ENCODE peak calls at places on chromosomes 4 and X, in ten cellular contexts. One of them, this sample, is unnamed.

GRCh38 chr4:18390655-18391369 is 369.3 kb upstream of the LCORL start:
- DNase-seq in astrocyte of the cerebellum: peak
- DNase-seq in neural progenitor cell: no peak
- DNase-seq in heart right ventricle: no peak
- DNase-seq in HepG2: no peak
- DNase-seq in pancreas: no peak
- DNase-seq in MCF 10A: peak
- DNase-seq in astrocyte: no peak
- DNase-seq in WTC11: no peak
- DNase-seq in PC-3: no peak
- DNase-seq in this sample: peak

GRCh38 chr4:122224348-122224747 is 72.2 kb downstream of the BLTP1 start:
- DNase-seq in astrocyte of the cerebellum: peak
- DNase-seq in neural progenitor cell: peak
- DNase-seq in heart right ventricle: peak
- DNase-seq in HepG2: no peak
- DNase-seq in pancreas: no peak
- DNase-seq in MCF 10A: peak
- DNase-seq in astrocyte: no peak
- DNase-seq in WTC11: peak
- DNase-seq in PC-3: peak
- DNase-seq in this sample: no peak

GRCh38 chr4:1522606-1523005 is 116.4 kb upstream of the NKX1-1 start:
- DNase-seq in astrocyte of the cerebellum: no peak
- DNase-seq in neural progenitor cell: no peak
- DNase-seq in heart right ventricle: no peak
- DNase-seq in HepG2: no peak
- DNase-seq in pancreas: peak
- DNase-seq in MCF 10A: no peak
- DNase-seq in astrocyte: no peak
- DNase-seq in WTC11: peak
- DNase-seq in PC-3: no peak
- DNase-seq in this sample: no peak

GRCh38 chr4:183182873-183183725 is 84.0 kb downstream of the WWC2 start:
- DNase-seq in astrocyte of the cerebellum: peak
- DNase-seq in neural progenitor cell: peak
- DNase-seq in heart right ventricle: peak
- DNase-seq in HepG2: peak
- DNase-seq in pancreas: no peak
- DNase-seq in MCF 10A: peak
- DNase-seq in astrocyte: peak
- DNase-seq in WTC11: peak
- DNase-seq in PC-3: peak
- DNase-seq in this sample: peak

GRCh38 chr4:48047421-48047844 is 30.9 kb downstream of the NIPAL1 start:
- DNase-seq in astrocyte of the cerebellum: no peak
- DNase-seq in neural progenitor cell: no peak
- DNase-seq in heart right ventricle: no peak
- DNase-seq in HepG2: no peak
- DNase-seq in pancreas: no peak
- DNase-seq in MCF 10A: no peak
- DNase-seq in astrocyte: no peak
- DNase-seq in WTC11: no peak
- DNase-seq in PC-3: no peak
- DNase-seq in this sample: no peak

GRCh38 chr4:169070895-169071218 is 60.8 kb upstream of the CBR4 start:
- DNase-seq in astrocyte of the cerebellum: no peak
- DNase-seq in neural progenitor cell: no peak
- DNase-seq in heart right ventricle: no peak
- DNase-seq in HepG2: peak
- DNase-seq in pancreas: no peak
- DNase-seq in MCF 10A: peak
- DNase-seq in astrocyte: peak
- DNase-seq in WTC11: no peak
- DNase-seq in PC-3: peak
- DNase-seq in this sample: no peak

GRCh38 chr4:183343730-183344129 is 21.5 kb upstream of the CLDN24 start:
- DNase-seq in astrocyte of the cerebellum: no peak
- DNase-seq in neural progenitor cell: no peak
- DNase-seq in heart right ventricle: no peak
- DNase-seq in HepG2: no peak
- DNase-seq in pancreas: no peak
- DNase-seq in MCF 10A: no peak
- DNase-seq in astrocyte: no peak
- DNase-seq in WTC11: no peak
- DNase-seq in PC-3: no peak
- DNase-seq in this sample: no peak

GRCh38 chr4:153274967-153275366 is 69.5 kb upstream of the MND1 start:
- DNase-seq in astrocyte of the cerebellum: no peak
- DNase-seq in neural progenitor cell: no peak
- DNase-seq in heart right ventricle: no peak
- DNase-seq in HepG2: no peak
- DNase-seq in pancreas: no peak
- DNase-seq in MCF 10A: peak
- DNase-seq in astrocyte: no peak
- DNase-seq in WTC11: no peak
- DNase-seq in PC-3: no peak
- DNase-seq in this sample: no peak

GRCh38 chr4:67198757-67199156 is 346.5 kb downstream of the CENPC start:
- DNase-seq in astrocyte of the cerebellum: peak
- DNase-seq in neural progenitor cell: no peak
- DNase-seq in heart right ventricle: no peak
- DNase-seq in HepG2: no peak
- DNase-seq in pancreas: no peak
- DNase-seq in MCF 10A: peak
- DNase-seq in astrocyte: peak
- DNase-seq in WTC11: no peak
- DNase-seq in PC-3: peak
- DNase-seq in this sample: peak

GRCh38 chr4:87014284-87014782 is 79.5 kb downstream of the AFF1 start:
- DNase-seq in astrocyte of the cerebellum: no peak
- DNase-seq in neural progenitor cell: no peak
- DNase-seq in heart right ventricle: no peak
- DNase-seq in HepG2: no peak
- DNase-seq in pancreas: no peak
- DNase-seq in MCF 10A: no peak
- DNase-seq in astrocyte: peak
- DNase-seq in WTC11: no peak
- DNase-seq in PC-3: peak
- DNase-seq in this sample: no peak

GRCh38 chr4:123193802-123194201 is 202.8 kb upstream of the SPRY1 start:
- DNase-seq in astrocyte of the cerebellum: no peak
- DNase-seq in neural progenitor cell: no peak
- DNase-seq in heart right ventricle: no peak
- DNase-seq in HepG2: no peak
- DNase-seq in pancreas: no peak
- DNase-seq in MCF 10A: no peak
- DNase-seq in astrocyte: no peak
- DNase-seq in WTC11: no peak
- DNase-seq in PC-3: no peak
- DNase-seq in this sample: no peak

GRCh38 chr4:138953962-138954371 is 61.6 kb upstream of the NOCT start:
- DNase-seq in astrocyte of the cerebellum: peak
- DNase-seq in neural progenitor cell: no peak
- DNase-seq in heart right ventricle: peak
- DNase-seq in HepG2: no peak
- DNase-seq in pancreas: no peak
- DNase-seq in MCF 10A: peak
- DNase-seq in astrocyte: peak
- DNase-seq in WTC11: no peak
- DNase-seq in PC-3: peak
- DNase-seq in this sample: peak

GRCh38 chr4:183987987-183988392 is 82.9 kb downstream of the STOX2 start:
- DNase-seq in astrocyte of the cerebellum: peak
- DNase-seq in neural progenitor cell: peak
- DNase-seq in heart right ventricle: peak
- DNase-seq in HepG2: peak
- DNase-seq in pancreas: no peak
- DNase-seq in MCF 10A: peak
- DNase-seq in astrocyte: peak
- DNase-seq in WTC11: no peak
- DNase-seq in PC-3: peak
- DNase-seq in this sample: peak

GRCh38 chr4:7153711-7154110 is 38.6 kb upstream of the SORCS2 start:
- DNase-seq in astrocyte of the cerebellum: no peak
- DNase-seq in neural progenitor cell: no peak
- DNase-seq in heart right ventricle: no peak
- DNase-seq in HepG2: no peak
- DNase-seq in pancreas: peak
- DNase-seq in MCF 10A: no peak
- DNase-seq in astrocyte: no peak
- DNase-seq in WTC11: no peak
- DNase-seq in PC-3: no peak
- DNase-seq in this sample: no peak

GRCh38 chr4:82097504-82097903 is 276.3 kb downstream of the HNRNPD start:
- DNase-seq in astrocyte of the cerebellum: peak
- DNase-seq in neural progenitor cell: no peak
- DNase-seq in heart right ventricle: no peak
- DNase-seq in HepG2: no peak
- DNase-seq in pancreas: no peak
- DNase-seq in MCF 10A: peak
- DNase-seq in astrocyte: peak
- DNase-seq in WTC11: no peak
- DNase-seq in PC-3: no peak
- DNase-seq in this sample: no peak

GRCh38 chrX:115624916-115625315 is 63.9 kb downstream of the PLS3 start:
- DNase-seq in astrocyte of the cerebellum: no peak
- DNase-seq in neural progenitor cell: no peak
- DNase-seq in heart right ventricle: no peak
- DNase-seq in HepG2: no peak
- DNase-seq in pancreas: no peak
- DNase-seq in MCF 10A: no peak
- DNase-seq in astrocyte: no peak
- DNase-seq in WTC11: no peak
- DNase-seq in PC-3: no peak
- DNase-seq in this sample: no peak

DNA sequence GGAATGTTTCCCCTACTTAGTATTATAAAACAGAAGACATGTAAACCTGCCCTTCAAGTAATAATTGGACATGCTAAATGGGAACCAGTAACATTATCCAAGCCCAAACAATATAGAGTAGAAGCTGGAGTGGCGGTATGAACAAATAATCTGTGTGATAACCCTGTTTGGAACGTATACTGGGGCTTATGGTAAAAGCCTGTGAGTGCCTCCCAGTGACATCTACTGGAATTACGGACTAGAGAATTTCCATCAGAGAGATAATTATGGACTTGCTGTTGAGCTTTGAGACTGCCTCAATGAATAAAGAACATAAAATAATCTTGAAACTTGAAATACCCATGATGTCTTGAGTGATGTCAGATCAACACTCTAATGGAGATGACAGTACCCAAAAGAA is 406.3 kb upstream of the GRIA3 start:
- DNase-seq in astrocyte of the cerebellum: no peak
- DNase-seq in neural progenitor cell: no peak
- DNase-seq in heart right ventricle: no peak
- DNase-seq in HepG2: no peak
- DNase-seq in pancreas: no peak
- DNase-seq in MCF 10A: peak
- DNase-seq in astrocyte: no peak
- DNase-seq in WTC11: no peak
- DNase-seq in PC-3: no peak
- DNase-seq in this sample: no peak
- TF ChIP-seq CTCF in astrocyte of the cerebellum: no peak
- TF ChIP-seq CTCF in neural progenitor cell: peak
- TF ChIP-seq CTCF in heart right ventricle: no peak
- TF ChIP-seq CTCF in HepG2: no peak
- TF ChIP-seq CTCF in pancreas: no peak
- TF ChIP-seq CTCF in MCF 10A: no peak
- TF ChIP-seq CTCF in astrocyte: no peak
- TF ChIP-seq CTCF in WTC11: no peak
- TF ChIP-seq CTCF in PC-3: peak
- TF ChIP-seq CTCF in this sample: no peak

GRCh38 chrX:77114501-77114900 is 332.7 kb upstream of the FGF16 start:
- DNase-seq in astrocyte of the cerebellum: no peak
- DNase-seq in neural progenitor cell: no peak
- DNase-seq in heart right ventricle: no peak
- DNase-seq in HepG2: no peak
- DNase-seq in pancreas: no peak
- DNase-seq in MCF 10A: no peak
- DNase-seq in astrocyte: no peak
- DNase-seq in WTC11: no peak
- DNase-seq in PC-3: no peak
- DNase-seq in this sample: no peak
- TF ChIP-seq CTCF in astrocyte of the cerebellum: no peak
- TF ChIP-seq CTCF in neural progenitor cell: peak
- TF ChIP-seq CTCF in heart right ventricle: no peak
- TF ChIP-seq CTCF in HepG2: peak
- TF ChIP-seq CTCF in pancreas: no peak
- TF ChIP-seq CTCF in MCF 10A: no peak
- TF ChIP-seq CTCF in astrocyte: no peak
- TF ChIP-seq CTCF in WTC11: no peak
- TF ChIP-seq CTCF in PC-3: no peak
- TF ChIP-seq CTCF in this sample: no peak

DNA sequence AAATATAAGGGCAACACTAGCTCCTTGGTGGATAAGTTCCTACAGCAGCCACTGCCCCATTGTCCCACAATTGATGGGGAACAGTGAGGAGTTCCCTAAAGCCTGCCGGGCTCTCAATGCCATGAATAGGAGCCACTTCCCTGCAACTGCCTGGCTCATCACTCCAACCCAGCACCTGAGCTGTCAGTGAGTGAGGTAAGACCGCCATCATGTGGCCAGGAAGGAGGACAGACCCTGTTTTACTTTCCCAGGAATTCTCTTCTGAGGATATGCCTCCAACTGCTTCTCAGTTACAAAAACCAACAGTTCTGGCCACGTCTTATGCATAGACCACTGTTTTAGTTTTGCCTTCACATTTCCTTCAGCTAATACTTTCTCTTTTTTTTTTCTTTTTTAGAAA is 45.5 kb downstream of the SRPX start:
- DNase-seq in astrocyte of the cerebellum: no peak
- DNase-seq in neural progenitor cell: peak
- DNase-seq in heart right ventricle: no peak
- DNase-seq in HepG2: peak
- DNase-seq in pancreas: no peak
- DNase-seq in MCF 10A: peak
- DNase-seq in astrocyte: peak
- DNase-seq in WTC11: peak
- DNase-seq in PC-3: peak
- DNase-seq in this sample: no peak
- TF ChIP-seq CTCF in astrocyte of the cerebellum: peak
- TF ChIP-seq CTCF in neural progenitor cell: peak
- TF ChIP-seq CTCF in heart right ventricle: peak
- TF ChIP-seq CTCF in HepG2: peak
- TF ChIP-seq CTCF in pancreas: no peak
- TF ChIP-seq CTCF in MCF 10A: peak
- TF ChIP-seq CTCF in astrocyte: peak
- TF ChIP-seq CTCF in WTC11: no peak
- TF ChIP-seq CTCF in PC-3: peak
- TF ChIP-seq CTCF in this sample: peak

DNA sequence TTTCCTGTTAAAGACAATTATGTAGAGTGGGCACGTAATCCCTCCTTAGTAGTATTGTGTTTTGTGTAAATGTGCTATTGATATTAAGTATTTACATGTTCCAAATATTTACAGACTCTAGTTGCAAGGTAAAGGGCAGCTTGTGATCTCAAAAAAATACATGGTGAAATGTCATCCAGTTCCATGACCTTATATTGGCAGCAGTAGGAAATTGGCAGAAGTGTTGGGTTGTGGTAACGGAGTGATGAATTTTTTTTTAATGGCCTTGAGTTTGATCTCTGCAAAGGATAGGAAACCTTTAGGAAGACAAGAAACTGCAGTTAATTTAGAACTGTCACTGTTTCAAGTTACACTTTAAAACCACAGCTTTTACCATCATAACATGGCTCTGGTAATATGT is 74.3 kb downstream of the NPNT start:
- DNase-seq in astrocyte of the cerebellum: no peak
- DNase-seq in neural progenitor cell: no peak
- DNase-seq in heart right ventricle: no peak
- DNase-seq in HepG2: no peak
- DNase-seq in pancreas: no peak
- DNase-seq in MCF 10A: no peak
- DNase-seq in astrocyte: no peak
- DNase-seq in WTC11: no peak
- DNase-seq in PC-3: no peak
- DNase-seq in this sample: no peak
- TF ChIP-seq CTCF in astrocyte of the cerebellum: no peak
- TF ChIP-seq CTCF in neural progenitor cell: no peak
- TF ChIP-seq CTCF in heart right ventricle: no peak
- TF ChIP-seq CTCF in HepG2: no peak
- TF ChIP-seq CTCF in pancreas: no peak
- TF ChIP-seq CTCF in MCF 10A: no peak
- TF ChIP-seq CTCF in astrocyte: no peak
- TF ChIP-seq CTCF in WTC11: no peak
- TF ChIP-seq CTCF in PC-3: no peak
- TF ChIP-seq CTCF in this sample: no peak

This sample was measured in kidney epithelial cell.